ENCODE peak calls at places on chromosome 15, in six cellular contexts. L is breast epithelium, Z is left ventricle myocardium inferior, X is ovary, H is PC-9, E is keratinocyte. I is an unnamed sample.

GRCh38 chr15:61480295-61480694 is 251.2 kb upstream of the RORA start:
- DNase-seq in E (no peak), H (no peak), L (no peak), Z (no peak), X (no peak), I (no peak)

GRCh38 chr15:68601206-68602197 is 22.7 kb downstream of the CORO2B start:
- DNase-seq in H (no peak), X (peak; percentile 54), E (no peak), Z (no peak), L (no peak), I (no peak)

GRCh38 chr15:89125038-89125826 is 37.0 kb downstream of the ABHD2 start:
- DNase-seq in L (no peak), E (no peak), X (no peak), H (no peak), Z (no peak), I (no peak)

GRCh38 chr15:79403501-79403900 is 28.6 kb upstream of the MINAR1 start:
- DNase-seq in E (no peak), Z (no peak), L (no peak), H (no peak), X (no peak), I (no peak)

GRCh38 chr15:25775317-25775912 is 87.7 kb downstream of the ATP10A start:
- DNase-seq in X (no peak), L (no peak), Z (peak; percentile 75), E (no peak), H (no peak), I (peak; percentile 63)

GRCh38 chr15:88076246-88076645 is 180.3 kb downstream of the NTRK3 start:
- DNase-seq in X (no peak), E (no peak), Z (no peak), H (no peak), L (no peak), I (no peak)

GRCh38 chr15:76208786-76209424 is 102.4 kb downstream of the ETFA start:
- DNase-seq in H (no peak), X (no peak), L (no peak), Z (no peak), E (no peak), I (no peak)

GRCh38 chr15:64286473-64286872 is 69.5 kb downstream of the CSNK1G1 start:
- DNase-seq in L (no peak), E (no peak), X (no peak), Z (no peak), H (no peak), I (no peak)

GRCh38 chr15:71650603-71651002 is 159.8 kb upstream of the NR2E3 start:
- DNase-seq in H (no peak), L (no peak), Z (no peak), E (no peak), X (no peak), I (no peak)

GRCh38 chr15:90400005-90400758 is 12.1 kb downstream of the IQGAP1 start:
- DNase-seq in L (no peak), H (peak; percentile 39), Z (no peak), E (no peak), X (no peak), I (no peak)

GRCh38 chr15:64224508-64224907 is 61.7 kb upstream of the PPIB start:
- DNase-seq in Z (no peak), X (peak; percentile 35), H (no peak), L (no peak), E (no peak), I (no peak)

GRCh38 chr15:26644948-26645347 is 127.9 kb downstream of the GABRB3 start:
- DNase-seq in L (no peak), E (no peak), Z (no peak), H (no peak), X (no peak), I (no peak)

GRCh38 chr15:84764989-84765388 is 16.6 kb downstream of the ZNF592 start:
- DNase-seq in X (no peak), Z (no peak), E (no peak), L (no peak), H (no peak), I (no peak)

GRCh38 chr15:99511865-99512632 is 53.7 kb upstream of the MEF2A start:
- DNase-seq in E (no peak), H (no peak), X (no peak), Z (no peak), L (no peak), I (peak; percentile 81)
- H3K4me3 ChIP-seq in E (no peak overlapping the region), H (no peak overlapping the region), X (no peak overlapping the region), Z (peak overlapping the region; percentile 37), L (no peak overlapping the region), I (peak overlapping the region; percentile 36)

DNA sequence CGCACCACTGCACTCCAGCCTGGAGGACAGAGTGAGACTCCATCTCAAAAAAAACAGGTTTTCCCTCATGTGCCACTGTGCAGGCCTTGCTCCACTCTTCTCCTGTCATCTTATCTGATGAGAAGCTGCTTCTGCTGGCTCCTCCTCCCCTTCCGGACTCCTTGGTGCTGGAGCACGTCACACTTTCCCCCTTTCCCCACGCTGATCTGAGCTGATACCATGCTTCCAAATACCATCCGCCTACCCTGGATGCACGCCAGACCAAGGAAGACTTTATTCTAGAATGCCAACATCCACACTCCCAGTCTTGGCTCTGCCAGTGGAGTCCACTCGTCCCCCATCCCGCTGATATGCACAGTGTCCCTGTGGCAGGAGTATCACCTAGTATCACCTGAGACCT is 31.3 kb downstream of the HOMER2 start:
- DNase-seq in E (no peak), X (no peak), L (peak; percentile 41), Z (no peak), H (no peak), I (no peak)
- H3K27ac ChIP-seq in E (no peak overlapping the region), X (no peak overlapping the region), L (peak overlapping the region; percentile 50), Z (no peak overlapping the region), H (no peak overlapping the region), I (peak overlapping the region; percentile 49)

GRCh38 chr15:60390931-60391501 is 6.8 kb downstream of the ANXA2 start:
- DNase-seq in L (peak; percentile 54), Z (no peak), H (peak; percentile 65), X (peak; percentile 38), E (peak; percentile 73), I (peak; percentile 75)

GRCh38 chr15:60391722-60392340 is 6.0 kb downstream of the ANXA2 start:
- DNase-seq in E (peak; percentile 48), L (no peak), X (no peak), H (no peak), Z (no peak), I (no peak)

GRCh38 chr15:60392986-60393811 is 4.6 kb downstream of the ANXA2 start:
- DNase-seq in H (peak; percentile 85), Z (peak; percentile 31), E (peak; percentile 86), X (peak; percentile 59), L (peak; percentile 84), I (peak; percentile 51)

GRCh38 chr15:60390231-60390630 is 7.6 kb downstream of the ANXA2 start:
- DNase-seq in Z (no peak), H (no peak), X (no peak), E (peak; percentile 41), L (no peak), I (no peak)

DNA sequence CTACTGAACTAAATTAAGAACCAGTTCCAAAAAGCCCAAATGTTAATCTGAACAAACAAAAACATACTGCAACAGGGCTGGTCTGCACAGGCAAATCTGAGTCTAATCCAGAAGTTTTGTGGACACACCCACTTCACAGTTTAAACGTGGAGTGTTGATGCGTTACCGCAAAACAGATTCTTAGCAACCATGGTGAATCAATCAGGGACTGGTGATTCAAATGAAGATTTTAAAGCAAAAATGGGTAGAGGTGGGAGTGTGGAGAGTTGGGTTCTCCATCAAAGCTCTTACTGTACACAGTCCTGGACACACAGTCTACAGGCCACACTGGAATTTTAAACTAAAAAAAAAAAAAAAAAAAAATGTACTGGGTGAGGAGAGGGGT is 5.2 kb downstream of the ANXA2 start:
- DNase-seq in L (peak; percentile 49), E (peak; percentile 65), H (peak; percentile 68), X (no peak), Z (no peak), I (no peak)
- H3K4me3 ChIP-seq in L (no peak overlapping the region), E (peak overlapping the region; percentile 43), H (peak overlapping the region; percentile 18), X (no peak overlapping the region), Z (peak overlapping the region; percentile 88), I (peak overlapping the region; percentile 7)

GRCh38 chr15:83695246-83695645 is 41.3 kb downstream of the ADAMTSL3 start:
- DNase-seq in H (no peak), Z (no peak), E (no peak), L (no peak), X (no peak), I (no peak)
- H3K27ac ChIP-seq in H (no peak overlapping the region), Z (peak overlapping the region; percentile 10), E (no peak overlapping the region), L (no peak overlapping the region), X (no peak overlapping the region), I (no peak overlapping the region)

GRCh38 chr15:40437754-40438687 is 2.7 kb upstream of the BAHD1 start:
- DNase-seq in E (no peak), Z (no peak), L (no peak), X (peak; percentile 39), H (no peak), I (no peak)
- H3K4me3 ChIP-seq in E (no peak overlapping the region), Z (no peak overlapping the region), L (no peak overlapping the region), X (no peak overlapping the region), H (no peak overlapping the region), I (no peak overlapping the region)

DNA sequence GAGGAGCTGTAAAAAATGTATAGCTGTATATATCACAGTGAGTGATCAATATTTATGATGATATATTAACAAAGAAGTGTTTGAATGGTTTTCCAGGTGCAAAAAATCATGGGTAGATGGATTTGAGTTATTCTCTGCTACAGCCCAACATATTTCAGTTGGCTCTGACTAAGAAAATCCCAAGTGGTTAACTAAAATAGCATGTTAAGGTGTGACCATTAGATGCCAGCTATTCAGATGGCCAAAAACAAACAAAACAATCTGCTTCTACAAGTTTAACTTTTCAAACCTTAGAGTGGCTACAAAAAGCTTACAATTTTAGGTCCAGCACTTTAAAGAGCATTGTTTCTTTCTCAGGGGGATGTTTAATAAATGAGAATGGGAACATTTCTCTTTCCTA is 67.5 kb downstream of the SEMA6D start:
- DNase-seq in X (no peak), H (no peak), L (no peak), E (no peak), Z (no peak), I (no peak)
- H3K27ac ChIP-seq in X (no peak overlapping the region), H (no peak overlapping the region), L (no peak overlapping the region), E (no peak overlapping the region), Z (no peak overlapping the region), I (no peak overlapping the region)

GRCh38 chr15:60004846-60005351 is 788 bp downstream of the FOXB1 start:
- DNase-seq in E (no peak), L (no peak), Z (no peak), H (no peak), X (no peak), I (no peak)
- H3K4me3 ChIP-seq in E (no peak overlapping the region), L (no peak overlapping the region), Z (peak overlapping the region; percentile 64), H (peak overlapping the region; percentile 82), X (no peak overlapping the region), I (peak overlapping the region; percentile 65)

DNA sequence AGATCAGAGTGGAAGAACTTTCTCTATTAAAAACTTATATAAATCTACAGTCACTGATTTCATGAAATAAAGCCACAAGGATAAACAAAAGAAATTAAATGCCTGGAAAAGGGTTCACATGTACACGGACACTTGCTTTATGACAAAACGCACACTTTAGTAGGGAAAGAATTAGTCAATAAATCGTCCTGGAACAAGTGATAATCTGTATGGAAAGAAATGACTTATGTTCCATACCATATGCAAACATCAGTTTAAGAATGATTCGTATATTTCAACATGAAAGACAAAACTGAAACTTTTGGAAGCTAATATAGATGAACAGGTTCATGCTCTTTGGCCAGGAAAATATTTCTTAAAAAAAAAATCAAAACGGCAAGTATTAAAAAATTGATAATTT is 40.2 kb downstream of the MEF2A start:
- DNase-seq in L (no peak), H (no peak), X (no peak), E (no peak), Z (no peak), I (no peak)
- H3K27ac ChIP-seq in L (no peak overlapping the region), H (no peak overlapping the region), X (no peak overlapping the region), E (peak overlapping the region; percentile 62), Z (peak overlapping the region; percentile 11), I (peak overlapping the region; percentile 23)